ENCODE peak calls at places on chromosome 17, in five cellular contexts. L is NCI-H2107, P is T-cell, E is frontal cortex, I is aorta. U is an unnamed sample.

GRCh38 chr17:7742729-7743128 is 25.2 kb downstream of the DNAH2 start:
- DNase-seq in L (no peak), P (no peak), E (no peak), I (no peak), U (no peak)

GRCh38 chr17:66812571-66812970 is 22.3 kb upstream of the CACNG5 start:
- DNase-seq in L (no peak), P (no peak), E (no peak), I (no peak), U (no peak)

GRCh38 chr17:81821603-81822311 is 11.3 kb downstream of the MCRIP1 start:
- DNase-seq in L (peak), P (no peak), E (no peak), I (peak), U (no peak)

GRCh38 chr17:51351890-51352289 is 91.5 kb downstream of the UTP18 start:
- DNase-seq in L (no peak), P (no peak), E (no peak), I (peak), U (no peak)

GRCh38 chr17:14499976-14500375 is 199.1 kb downstream of the HS3ST3B1 start:
- DNase-seq in L (no peak), P (no peak), E (no peak), I (no peak), U (no peak)

GRCh38 chr17:77887464-77888241 is 70.8 kb upstream of the TNRC6C start:
- DNase-seq in L (peak), P (peak), E (peak), I (peak), U (peak)

GRCh38 chr17:77465358-77466041 is 324.7 kb downstream of the SEC14L1 start:
- DNase-seq in L (no peak), P (peak), E (no peak), I (no peak), U (peak)

GRCh38 chr17:9026741-9027140 is 5.4 kb downstream of the NTN1 start:
- DNase-seq in L (no peak), P (no peak), E (no peak), I (no peak), U (no peak)

GRCh38 chr17:43366809-43367587 is 31.8 kb upstream of the ARL4D start:
- DNase-seq in L (no peak), P (no peak), E (no peak), I (no peak), U (no peak)

GRCh38 chr17:72151565-72152391 is 31.0 kb downstream of the SOX9 start:
- DNase-seq in L (no peak), P (no peak), E (peak), I (no peak), U (peak)

GRCh38 chr17:28725660-28726395 is at the start of gene TLCD1:
- DNase-seq in L (peak), P (no peak), E (peak), I (peak), U (peak)

U was measured in M059J.